ENCODE peak calls at places on chromosomes 2 and 18, in five cellular contexts. H is stomach, Q is mucosa of descending colon, V is Calu3, I is kidney epithelial cell. M is an unnamed sample.

GRCh38 chr18:48605408-48605845 is 66.6 kb downstream of the CTIF start:
- DNase-seq in H (no peak), Q (no peak), V (peak), I (no peak), M (peak)

GRCh38 chr2:45567974-45568789 is 42.9 kb downstream of the SRBD1 start:
- DNase-seq in H (no peak), Q (no peak), V (no peak), I (no peak), M (no peak)

GRCh38 chr2:236840215-236840614 is 245.5 kb upstream of the COPS8 start:
- DNase-seq in H (no peak), Q (no peak), V (no peak), I (no peak), M (no peak)

GRCh38 chr2:158112971-158113370 is 11.3 kb downstream of the UPP2 start:
- DNase-seq in H (no peak), Q (no peak), V (no peak), I (no peak), M (no peak)

GRCh38 chr18:79093986-79094385 is 24.8 kb downstream of the ATP9B start:
- DNase-seq in H (no peak), Q (no peak), V (no peak), I (no peak), M (no peak)

GRCh38 chr18:10487161-10487560 is 32.7 kb downstream of the APCDD1 start:
- DNase-seq in H (no peak), Q (peak), V (no peak), I (no peak), M (no peak)

GRCh38 chr2:65545818-65546217 is 113.4 kb upstream of the SPRED2 start:
- DNase-seq in H (no peak), Q (no peak), V (no peak), I (peak), M (no peak)

GRCh38 chr2:150607471-150607870 is 120.0 kb upstream of the RND3 start:
- DNase-seq in H (no peak), Q (no peak), V (no peak), I (no peak), M (no peak)

GRCh38 chr2:95043300-95043786 is 17.8 kb downstream of the MAL start:
- DNase-seq in H (peak), Q (peak), V (no peak), I (no peak), M (no peak)

GRCh38 chr2:26619096-26619495 is 22.1 kb downstream of the CIB4 start:
- DNase-seq in H (no peak), Q (no peak), V (no peak), I (no peak), M (no peak)

GRCh38 chr2:64317712-64318475 is 136.1 kb upstream of the LGALSL start:
- DNase-seq in H (no peak), Q (no peak), V (no peak), I (no peak), M (no peak)
- TF ChIP-seq CTCF in H (no peak), Q (no peak), V (no peak), I (no peak), M (no peak)

DNA sequence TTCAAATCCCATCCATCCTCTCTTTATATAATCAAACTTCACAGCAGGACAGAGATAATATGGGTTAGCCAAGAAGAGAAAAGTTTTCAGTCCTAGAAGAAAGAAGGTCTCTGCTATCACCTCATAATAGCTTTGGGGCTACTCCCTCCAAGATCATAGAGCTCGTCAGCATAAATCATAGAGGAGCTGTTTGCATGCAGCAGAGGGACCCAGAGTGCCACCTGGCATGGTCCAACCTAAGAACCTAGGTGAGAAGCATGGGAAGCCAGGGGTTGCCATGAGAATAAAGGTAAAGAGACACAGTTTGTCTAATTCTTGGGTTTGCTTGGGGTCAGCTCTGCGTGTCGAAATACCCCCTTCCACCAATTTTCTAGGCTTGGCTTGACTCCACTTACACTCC is 87.1 kb upstream of the CYP1B1 start:
- DNase-seq in H (no peak), Q (peak), V (no peak), I (no peak), M (no peak)
- TF ChIP-seq CTCF in H (no peak), Q (no peak), V (no peak), I (no peak), M (no peak)

GRCh38 chr2:106165556-106165955 is 28.5 kb downstream of the UXS1 start:
- DNase-seq in H (no peak), Q (no peak), V (no peak), I (no peak), M (no peak)

GRCh38 chr2:106161938-106162814 is 31.9 kb downstream of the UXS1 start:
- DNase-seq in H (peak), Q (no peak), V (peak), I (peak), M (no peak)

GRCh38 chr2:106167067-106167466 is 27.0 kb downstream of the UXS1 start:
- DNase-seq in H (no peak), Q (no peak), V (no peak), I (no peak), M (no peak)

GRCh38 chr2:106163948-106164580 is 30.0 kb downstream of the UXS1 start:
- DNase-seq in H (no peak), Q (no peak), V (peak), I (no peak), M (no peak)

GRCh38 chr2:106165064-106165463 is 29.0 kb downstream of the UXS1 start:
- DNase-seq in H (no peak), Q (no peak), V (no peak), I (no peak), M (no peak)
- TF ChIP-seq CTCF in H (no peak), Q (no peak), V (no peak), I (no peak), M (no peak)

DNA sequence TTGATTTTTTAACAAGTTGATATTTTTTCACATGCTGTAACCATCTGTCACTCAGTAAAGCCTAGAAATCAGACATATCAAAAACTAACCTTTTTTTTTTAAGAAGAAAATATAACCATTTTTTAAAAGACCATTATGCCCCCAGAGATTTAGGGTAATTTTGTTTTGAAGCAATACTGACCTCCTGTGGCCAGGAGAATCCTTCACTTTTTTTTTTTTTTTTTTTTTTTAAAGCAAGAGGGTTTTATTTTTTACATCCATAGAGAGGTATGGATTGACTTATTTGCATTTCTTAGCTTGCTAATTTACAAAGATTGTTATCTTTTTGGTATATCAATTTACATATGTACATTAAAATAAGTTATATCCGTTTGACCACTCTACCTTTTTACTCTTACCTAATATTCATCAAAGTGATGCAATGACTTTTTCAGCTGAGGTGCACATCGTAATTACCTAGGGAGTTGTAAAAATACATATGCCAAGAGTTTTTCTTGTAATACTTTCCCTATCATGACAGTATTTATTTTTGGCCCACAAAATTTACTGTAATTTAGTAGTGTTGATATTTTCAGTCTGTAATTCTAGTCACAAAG is 161.9 kb downstream of the SOCS6 start:
- DNase-seq in H (no peak), Q (no peak), V (no peak), I (no peak), M (no peak)
- TF ChIP-seq CTCF in H (no peak), Q (no peak), V (peak), I (peak), M (peak)

GRCh38 chr18:26190506-26190905 is 35.7 kb upstream of the TAF4B start:
- DNase-seq in H (no peak), Q (peak), V (no peak), I (no peak), M (no peak)

DNA sequence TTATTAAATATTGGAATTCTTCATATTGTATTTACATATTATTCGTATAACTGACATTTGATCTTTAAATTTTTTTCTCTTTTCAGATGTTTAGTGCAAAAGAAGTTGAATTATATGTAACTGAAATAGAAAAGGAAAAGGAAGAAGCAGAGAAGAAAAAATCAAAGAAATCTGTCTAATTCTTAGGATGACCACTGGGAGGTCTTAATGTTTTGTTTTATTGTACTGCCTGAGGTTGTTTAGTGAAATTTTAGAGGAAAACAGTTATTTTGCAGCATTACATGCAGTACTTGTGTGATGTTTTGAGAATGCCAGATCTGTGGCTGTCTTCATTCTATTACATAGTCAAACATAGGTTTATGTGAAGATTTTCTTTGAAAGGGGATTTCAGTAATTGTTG is 34.0 kb upstream of the TAF4B start:
- DNase-seq in H (no peak), Q (no peak), V (no peak), I (no peak), M (no peak)
- TF ChIP-seq CTCF in H (no peak), Q (no peak), V (no peak), I (no peak), M (peak)